ENCODE peak calls at places on chromosome 15, in eight cellular contexts. One of them, this sample, is unnamed.

GRCh38 chr15:38992541-38993334 is 428.1 kb upstream of the RASGRP1 start:
- DNase-seq in HTR-8/SVneo: no peak
- DNase-seq in cardiac septum: no peak
- DNase-seq in effector memory CD4-positive, alpha-beta T cell: no peak
- DNase-seq in epithelial cell of esophagus: no peak
- DNase-seq in stimulated activated CD4-positive, alpha-beta T cell treated with anti-CD3 and anti-CD28 coated beads, Interleukin-2, amount 100 ng/mL, for 48 hours: no peak
- DNase-seq in occipital lobe: no peak
- DNase-seq in T-helper 17 cell: no peak
- DNase-seq in this sample: no peak

GRCh38 chr15:41934843-41935242 is 37.5 kb downstream of the EHD4 start:
- DNase-seq in HTR-8/SVneo: peak
- DNase-seq in cardiac septum: no peak
- DNase-seq in effector memory CD4-positive, alpha-beta T cell: peak
- DNase-seq in epithelial cell of esophagus: peak
- DNase-seq in stimulated activated CD4-positive, alpha-beta T cell treated with anti-CD3 and anti-CD28 coated beads, Interleukin-2, amount 100 ng/mL, for 48 hours: peak
- DNase-seq in occipital lobe: no peak
- DNase-seq in T-helper 17 cell: peak
- DNase-seq in this sample: peak

GRCh38 chr15:38555686-38556334 is 8.8 kb downstream of the RASGRP1 start:
- DNase-seq in HTR-8/SVneo: no peak
- DNase-seq in cardiac septum: no peak
- DNase-seq in effector memory CD4-positive, alpha-beta T cell: no peak
- DNase-seq in epithelial cell of esophagus: peak
- DNase-seq in stimulated activated CD4-positive, alpha-beta T cell treated with anti-CD3 and anti-CD28 coated beads, Interleukin-2, amount 100 ng/mL, for 48 hours: no peak
- DNase-seq in occipital lobe: no peak
- DNase-seq in T-helper 17 cell: no peak
- DNase-seq in this sample: no peak

GRCh38 chr15:53586815-53587214 is 172.6 kb downstream of the WDR72 start:
- DNase-seq in HTR-8/SVneo: no peak
- DNase-seq in cardiac septum: no peak
- DNase-seq in effector memory CD4-positive, alpha-beta T cell: no peak
- DNase-seq in epithelial cell of esophagus: peak
- DNase-seq in stimulated activated CD4-positive, alpha-beta T cell treated with anti-CD3 and anti-CD28 coated beads, Interleukin-2, amount 100 ng/mL, for 48 hours: peak
- DNase-seq in occipital lobe: no peak
- DNase-seq in T-helper 17 cell: no peak
- DNase-seq in this sample: no peak

GRCh38 chr15:61916104-61916503 is 144.1 kb downstream of the VPS13C start:
- DNase-seq in HTR-8/SVneo: no peak
- DNase-seq in cardiac septum: no peak
- DNase-seq in effector memory CD4-positive, alpha-beta T cell: no peak
- DNase-seq in epithelial cell of esophagus: no peak
- DNase-seq in stimulated activated CD4-positive, alpha-beta T cell treated with anti-CD3 and anti-CD28 coated beads, Interleukin-2, amount 100 ng/mL, for 48 hours: no peak
- DNase-seq in occipital lobe: no peak
- DNase-seq in T-helper 17 cell: no peak
- DNase-seq in this sample: no peak

GRCh38 chr15:63135804-63136203 is 14.1 kb downstream of the LACTB start:
- DNase-seq in HTR-8/SVneo: no peak
- DNase-seq in cardiac septum: no peak
- DNase-seq in effector memory CD4-positive, alpha-beta T cell: no peak
- DNase-seq in epithelial cell of esophagus: peak
- DNase-seq in stimulated activated CD4-positive, alpha-beta T cell treated with anti-CD3 and anti-CD28 coated beads, Interleukin-2, amount 100 ng/mL, for 48 hours: no peak
- DNase-seq in occipital lobe: no peak
- DNase-seq in T-helper 17 cell: no peak
- DNase-seq in this sample: no peak

GRCh38 chr15:39584266-39584659 is 3.4 kb downstream of the THBS1 start:
- DNase-seq in HTR-8/SVneo: no peak
- DNase-seq in cardiac septum: no peak
- DNase-seq in effector memory CD4-positive, alpha-beta T cell: no peak
- DNase-seq in epithelial cell of esophagus: no peak
- DNase-seq in stimulated activated CD4-positive, alpha-beta T cell treated with anti-CD3 and anti-CD28 coated beads, Interleukin-2, amount 100 ng/mL, for 48 hours: no peak
- DNase-seq in occipital lobe: no peak
- DNase-seq in T-helper 17 cell: no peak
- DNase-seq in this sample: no peak

GRCh38 chr15:58864602-58865419 is 68.7 kb downstream of the SLTM start:
- DNase-seq in HTR-8/SVneo: no peak
- DNase-seq in cardiac septum: no peak
- DNase-seq in effector memory CD4-positive, alpha-beta T cell: no peak
- DNase-seq in epithelial cell of esophagus: no peak
- DNase-seq in stimulated activated CD4-positive, alpha-beta T cell treated with anti-CD3 and anti-CD28 coated beads, Interleukin-2, amount 100 ng/mL, for 48 hours: no peak
- DNase-seq in occipital lobe: no peak
- DNase-seq in T-helper 17 cell: no peak
- DNase-seq in this sample: no peak

GRCh38 chr15:90482124-90483011 is 47.4 kb upstream of the CRTC3 start:
- DNase-seq in HTR-8/SVneo: peak
- DNase-seq in cardiac septum: no peak
- DNase-seq in effector memory CD4-positive, alpha-beta T cell: peak
- DNase-seq in epithelial cell of esophagus: peak
- DNase-seq in stimulated activated CD4-positive, alpha-beta T cell treated with anti-CD3 and anti-CD28 coated beads, Interleukin-2, amount 100 ng/mL, for 48 hours: peak
- DNase-seq in occipital lobe: peak
- DNase-seq in T-helper 17 cell: no peak
- DNase-seq in this sample: no peak

This sample was measured in stimulated activated effector memory CD8-positive, alpha-beta T cell treated with anti-CD3 and anti-CD28 coated beads, Interleukin-12 subunit alpha, Interleukin-12 subunit beta, amount 100 ng/mL, for 72 hours.